ENCODE peak calls at places on chromosomes 13 and 19, in ten cellular contexts. One of them, this sample, is unnamed.

GRCh38 chr13:80083097-80083429 is 257.9 kb downstream of the SPRY2 start:
- DNase-seq in T-helper 9 cell: no peak
- DNase-seq in stimulated activated CD8-positive, alpha-beta memory T cell treated with anti-CD3 and anti-CD28 coated beads, Interleukin-4, amount 100 ng/mL, for 48 hours: no peak
- DNase-seq in H7: no peak
- DNase-seq in GM04504: no peak
- DNase-seq in frontal cortex: no peak
- DNase-seq in GF-D8: no peak
- DNase-seq in activated CD4-positive, alpha-beta T cell treated with anti-CD3 and anti-CD28 coated beads for 1 hour: no peak
- DNase-seq in EL: peak
- DNase-seq in right lobe of liver: no peak
- DNase-seq in this sample: no peak

GRCh38 chr13:80871481-80871880 is 530.6 kb upstream of the SPRY2 start:
- DNase-seq in stimulated activated CD8-positive, alpha-beta memory T cell treated with anti-CD3 and anti-CD28 coated beads, Interleukin-4, amount 100 ng/mL, for 48 hours: no peak
- DNase-seq in H7: no peak
- DNase-seq in activated CD4-positive, alpha-beta T cell treated with anti-CD3 and anti-CD28 coated beads for 1 hour: no peak
- DNase-seq in right lobe of liver: no peak
- DNase-seq in frontal cortex: no peak
- DNase-seq in T-helper 9 cell: no peak
- DNase-seq in EL: no peak
- DNase-seq in GM04504: no peak
- DNase-seq in GF-D8: no peak
- DNase-seq in this sample: peak

GRCh38 chr19:15283141-15283885 is 49.0 kb downstream of the BRD4 start:
- DNase-seq in GF-D8: no peak
- DNase-seq in frontal cortex: no peak
- DNase-seq in EL: peak
- DNase-seq in activated CD4-positive, alpha-beta T cell treated with anti-CD3 and anti-CD28 coated beads for 1 hour: no peak
- DNase-seq in right lobe of liver: no peak
- DNase-seq in H7: no peak
- DNase-seq in T-helper 9 cell: no peak
- DNase-seq in stimulated activated CD8-positive, alpha-beta memory T cell treated with anti-CD3 and anti-CD28 coated beads, Interleukin-4, amount 100 ng/mL, for 48 hours: peak
- DNase-seq in GM04504: peak
- DNase-seq in this sample: peak

GRCh38 chr13:100209857-100210580 is 121.1 kb downstream of the PCCA start:
- DNase-seq in activated CD4-positive, alpha-beta T cell treated with anti-CD3 and anti-CD28 coated beads for 1 hour: no peak
- DNase-seq in EL: peak
- DNase-seq in H7: no peak
- DNase-seq in GM04504: peak
- DNase-seq in stimulated activated CD8-positive, alpha-beta memory T cell treated with anti-CD3 and anti-CD28 coated beads, Interleukin-4, amount 100 ng/mL, for 48 hours: no peak
- DNase-seq in right lobe of liver: no peak
- DNase-seq in T-helper 9 cell: no peak
- DNase-seq in GF-D8: no peak
- DNase-seq in frontal cortex: no peak
- DNase-seq in this sample: peak

GRCh38 chr13:43698743-43699142 is 88.0 kb downstream of the ENOX1 start:
- DNase-seq in right lobe of liver: no peak
- DNase-seq in activated CD4-positive, alpha-beta T cell treated with anti-CD3 and anti-CD28 coated beads for 1 hour: no peak
- DNase-seq in T-helper 9 cell: no peak
- DNase-seq in GM04504: peak
- DNase-seq in stimulated activated CD8-positive, alpha-beta memory T cell treated with anti-CD3 and anti-CD28 coated beads, Interleukin-4, amount 100 ng/mL, for 48 hours: no peak
- DNase-seq in GF-D8: no peak
- DNase-seq in frontal cortex: no peak
- DNase-seq in EL: peak
- DNase-seq in H7: no peak
- DNase-seq in this sample: no peak

GRCh38 chr19:11227201-11227886 is 12.1 kb upstream of the ANGPTL8 start:
- DNase-seq in T-helper 9 cell: no peak
- DNase-seq in EL: no peak
- DNase-seq in GF-D8: no peak
- DNase-seq in stimulated activated CD8-positive, alpha-beta memory T cell treated with anti-CD3 and anti-CD28 coated beads, Interleukin-4, amount 100 ng/mL, for 48 hours: peak
- DNase-seq in H7: peak
- DNase-seq in right lobe of liver: no peak
- DNase-seq in GM04504: no peak
- DNase-seq in frontal cortex: no peak
- DNase-seq in activated CD4-positive, alpha-beta T cell treated with anti-CD3 and anti-CD28 coated beads for 1 hour: no peak
- DNase-seq in this sample: peak

GRCh38 chr13:39942901-39943273 is 287.4 kb downstream of the COG6 start:
- DNase-seq in frontal cortex: no peak
- DNase-seq in right lobe of liver: peak
- DNase-seq in EL: peak
- DNase-seq in activated CD4-positive, alpha-beta T cell treated with anti-CD3 and anti-CD28 coated beads for 1 hour: peak
- DNase-seq in stimulated activated CD8-positive, alpha-beta memory T cell treated with anti-CD3 and anti-CD28 coated beads, Interleukin-4, amount 100 ng/mL, for 48 hours: peak
- DNase-seq in GM04504: peak
- DNase-seq in GF-D8: peak
- DNase-seq in H7: peak
- DNase-seq in T-helper 9 cell: peak
- DNase-seq in this sample: peak

GRCh38 chr19:46019270-46019669 is 3.6 kb downstream of the PGLYRP1 start:
- DNase-seq in stimulated activated CD8-positive, alpha-beta memory T cell treated with anti-CD3 and anti-CD28 coated beads, Interleukin-4, amount 100 ng/mL, for 48 hours: no peak
- DNase-seq in activated CD4-positive, alpha-beta T cell treated with anti-CD3 and anti-CD28 coated beads for 1 hour: no peak
- DNase-seq in frontal cortex: no peak
- DNase-seq in EL: no peak
- DNase-seq in right lobe of liver: no peak
- DNase-seq in H7: peak
- DNase-seq in T-helper 9 cell: no peak
- DNase-seq in GF-D8: no peak
- DNase-seq in GM04504: no peak
- DNase-seq in this sample: no peak

GRCh38 chr19:47608908-47609879 is at the start of gene BICRA:
- DNase-seq in activated CD4-positive, alpha-beta T cell treated with anti-CD3 and anti-CD28 coated beads for 1 hour: peak
- DNase-seq in right lobe of liver: peak
- DNase-seq in H7: peak
- DNase-seq in GM04504: no peak
- DNase-seq in stimulated activated CD8-positive, alpha-beta memory T cell treated with anti-CD3 and anti-CD28 coated beads, Interleukin-4, amount 100 ng/mL, for 48 hours: peak
- DNase-seq in T-helper 9 cell: peak
- DNase-seq in GF-D8: peak
- DNase-seq in EL: peak
- DNase-seq in frontal cortex: peak
- DNase-seq in this sample: peak

This sample was measured in Daoy.